ENCODE peak calls at places on chromosomes 16 and 17, in five cellular contexts. W is WTC11, L is IMR-90, Z is A549, G is SK-N-SH. S is an unnamed sample.
A peak's percentile ranks its signal among the peaks of the same experiment; 100 is the strongest.

GRCh38 chr17:19714542-19715411 is 1.6 kb downstream of the SLC47A2 start:
- DNase-seq in L (no peak), G (no peak), W (no peak), Z (no peak), S (no peak)

GRCh38 chr17:17885029-17885351 is 48.2 kb upstream of the SREBF1 start:
- DNase-seq in W (peak; percentile 47), Z (no peak), G (no peak), L (no peak), S (no peak)

GRCh38 chr17:260031-260791 is 78.8 kb upstream of the DOC2B start:
- DNase-seq in L (no peak), G (no peak), Z (no peak), W (peak; percentile 31), S (peak; percentile 64)

GRCh38 chr16:68265078-68265925 is 976 bp downstream of the SLC7A6 start:
- DNase-seq in L (peak; percentile 69), G (peak; percentile 56), Z (peak; percentile 84), W (peak; percentile 25), S (no peak)

GRCh38 chr17:27968206-27968732 is 74.2 kb upstream of the NLK start:
- DNase-seq in G (peak; percentile 32), L (no peak), W (no peak), Z (no peak), S (no peak)

GRCh38 chr16:57775661-57776469 is 26.4 kb downstream of the KIFC3 start:
- DNase-seq in W (peak; percentile 92), G (peak; percentile 58), L (no peak), Z (no peak), S (peak; percentile 84)

GRCh38 chr16:6081320-6081976 is 983.9 kb upstream of the EEF2KMT start:
- DNase-seq in Z (peak; percentile 7), W (peak; percentile 9), L (no peak), G (peak; percentile 57), S (peak; percentile 15)

GRCh38 chr16:86222541-86222940 is 287.8 kb upstream of the FOXF1 start:
- DNase-seq in Z (no peak), L (peak; percentile 84), W (no peak), G (no peak), S (no peak)

GRCh38 chr16:85928411-85928820 is 29.5 kb downstream of the IRF8 start:
- DNase-seq in Z (no peak), W (no peak), G (no peak), L (peak; percentile 10), S (no peak)

GRCh38 chr17:6753006-6753445 is 2.8 kb upstream of the XAF1 start:
- DNase-seq in Z (no peak), G (no peak), L (peak; percentile 77), W (peak; percentile 29), S (no peak)

GRCh38 chr17:35243459-35244204 is 760 bp downstream of the SLFN5 start:
- DNase-seq in Z (peak; percentile 40), G (peak; percentile 12), W (peak; percentile 27), L (peak; percentile 69), S (peak; percentile 58)

GRCh38 chr17:55089955-55090573 is 121.5 kb downstream of the STXBP4 start:
- DNase-seq in Z (peak; percentile 8), G (no peak), W (no peak), L (peak; percentile 18), S (no peak)

GRCh38 chr16:2487903-2488531 is 13.1 kb downstream of the TBC1D24 start:
- DNase-seq in L (no peak), Z (no peak), W (no peak), G (peak; percentile 65), S (no peak)

GRCh38 chr17:12813680-12814079 is 24.4 kb downstream of the ARHGAP44 start:
- DNase-seq in W (no peak), L (no peak), G (no peak), Z (no peak), S (no peak)

GRCh38 chr16:2142942-2143868 is 5.2 kb upstream of the RAB26 start:
- DNase-seq in Z (no peak), L (no peak), G (no peak), W (no peak), S (no peak)

GRCh38 chr17:34412965-34413441 is 50.0 kb upstream of the CCL1 start:
- DNase-seq in G (no peak), L (peak; percentile 22), Z (no peak), W (no peak), S (no peak)

GRCh38 chr17:55575058-55575606 is 63.9 kb upstream of the SMIM36 start:
- DNase-seq in Z (no peak), L (no peak), G (no peak), W (no peak), S (no peak)

GRCh38 chr17:35046740-35047283 is 16.7 kb downstream of the RFFL start:
- DNase-seq in W (no peak), G (peak; percentile 54), L (peak; percentile 47), Z (no peak), S (no peak)

GRCh38 chr17:81040791-81041337 is 5.9 kb downstream of the BAIAP2 start:
- DNase-seq in L (no peak), G (peak; percentile 77), Z (peak; percentile 77), W (peak; percentile 72), S (no peak)

GRCh38 chr16:3581392-3581791 is 4.2 kb upstream of the NLRC3 start:
- DNase-seq in G (no peak), L (no peak), Z (no peak), W (no peak), S (no peak)

GRCh38 chr17:76645481-76645880 is 1.9 kb upstream of the ST6GALNAC1 start:
- DNase-seq in W (no peak), Z (no peak), L (no peak), G (no peak), S (no peak)

GRCh38 chr16:12502671-12503070 is 301.0 kb downstream of the CPPED1 start:
- DNase-seq in Z (no peak), L (no peak), G (no peak), W (no peak), S (no peak)

GRCh38 chr17:57649191-57649590 is 95.9 kb downstream of the CCDC182 start:
- DNase-seq in W (no peak), G (no peak), Z (no peak), L (no peak), S (no peak)

GRCh38 chr17:77724876-77725615 is 233.5 kb upstream of the TNRC6C start:
- DNase-seq in Z (no peak), W (no peak), L (no peak), G (no peak), S (no peak)

GRCh38 chr17:6927290-6927844 is 68.5 kb upstream of the ALOX12 start:
- DNase-seq in G (no peak), L (peak; percentile 61), W (no peak), Z (no peak), S (no peak)

GRCh38 chr16:87441886-87442580 is 49.9 kb downstream of the MAP1LC3B start:
- DNase-seq in W (no peak), L (peak; percentile 70), Z (no peak), G (no peak), S (no peak)

GRCh38 chr17:47219621-47220475 is 10.7 kb downstream of the MYL4 start:
- DNase-seq in Z (no peak), W (no peak), G (no peak), L (no peak), S (no peak)

DNA sequence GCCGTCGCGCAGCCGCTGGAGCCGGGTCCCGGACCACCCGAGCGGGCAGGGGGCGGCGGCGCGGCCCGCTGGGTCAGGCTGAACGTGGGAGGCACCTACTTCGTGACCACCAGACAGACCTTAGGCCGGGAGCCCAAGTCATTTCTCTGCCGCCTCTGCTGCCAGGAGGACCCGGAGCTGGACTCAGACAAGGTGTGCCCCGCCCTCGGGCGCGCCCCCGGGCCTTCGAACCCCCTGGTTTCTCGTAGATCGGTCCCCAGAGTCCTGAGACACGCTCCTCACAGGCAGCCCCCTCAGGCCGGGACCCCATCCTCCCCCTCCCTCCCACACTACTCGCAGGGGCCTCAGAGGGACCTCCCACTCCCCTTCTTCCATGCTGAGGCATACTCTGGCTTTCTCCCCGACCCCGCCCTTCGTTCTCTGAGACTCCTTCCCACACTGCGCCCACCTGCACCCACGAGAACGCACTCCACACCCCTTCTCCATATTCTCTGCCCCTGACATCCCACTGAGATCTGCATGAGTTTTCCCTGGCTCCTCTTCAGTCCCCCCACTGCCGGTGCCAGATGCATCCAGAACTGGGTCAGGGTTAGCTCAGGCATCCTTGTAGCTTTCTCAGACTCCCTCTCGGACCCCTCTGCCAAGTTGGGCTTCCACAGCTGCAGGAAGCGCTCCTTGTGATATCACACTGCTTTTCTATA is 523 bp downstream of the KCTD2 start:
- DNase-seq in Z (no peak), L (no peak), G (no peak), W (peak; percentile 44), S (no peak)
- TF ChIP-seq USF2 in Z (no peak), L (no peak), G (no peak), W (no peak), S (no peak)

GRCh38 chr16:79093554-79093967 is 507.0 kb downstream of the MAF start:
- DNase-seq in Z (no peak), W (no peak), L (no peak), G (no peak), S (no peak)
- TF ChIP-seq USF2 in Z (no peak), W (no peak), L (no peak), G (no peak), S (no peak)

DNA sequence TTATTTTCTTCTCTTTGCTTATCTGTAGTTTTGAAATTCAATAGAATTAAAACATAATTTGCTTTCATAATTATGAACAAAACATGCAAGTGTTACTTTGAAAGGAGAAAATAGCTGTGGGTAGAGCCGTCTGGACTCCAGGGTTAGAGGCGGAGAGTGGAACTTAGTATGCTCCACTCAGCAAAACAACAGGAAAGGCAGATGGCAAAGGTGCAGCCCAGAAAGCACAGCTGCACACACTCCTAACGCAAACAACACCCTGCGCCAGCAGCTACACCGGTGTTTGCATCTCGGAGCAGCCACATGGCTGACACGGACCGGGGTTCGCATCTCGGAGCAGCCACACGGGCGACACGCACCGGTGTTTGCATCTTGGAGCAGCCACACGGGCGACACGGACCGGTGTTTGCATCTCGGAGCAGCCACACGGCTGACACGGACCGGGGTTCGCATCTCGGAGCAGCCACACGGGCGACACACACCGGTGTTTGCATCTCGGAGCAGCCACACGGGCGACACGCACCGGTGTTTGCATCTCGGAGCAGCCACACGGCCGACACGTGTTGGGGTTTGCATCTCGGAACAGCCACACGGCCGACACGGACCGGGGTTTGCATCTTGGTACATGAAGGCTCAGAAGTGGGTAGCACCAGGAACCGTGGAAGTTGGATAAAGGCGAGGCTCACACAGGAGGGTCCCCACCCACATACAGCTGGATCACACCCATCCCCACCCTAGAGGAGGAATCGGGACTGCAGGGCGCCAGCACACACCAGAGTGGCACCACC is 12.1 kb upstream of the CAPN15 start:
- DNase-seq in G (no peak), W (no peak), L (no peak), Z (no peak), S (no peak)
- TF ChIP-seq USF2 in G (no peak), W (no peak), L (no peak), Z (no peak), S (no peak)

DNA sequence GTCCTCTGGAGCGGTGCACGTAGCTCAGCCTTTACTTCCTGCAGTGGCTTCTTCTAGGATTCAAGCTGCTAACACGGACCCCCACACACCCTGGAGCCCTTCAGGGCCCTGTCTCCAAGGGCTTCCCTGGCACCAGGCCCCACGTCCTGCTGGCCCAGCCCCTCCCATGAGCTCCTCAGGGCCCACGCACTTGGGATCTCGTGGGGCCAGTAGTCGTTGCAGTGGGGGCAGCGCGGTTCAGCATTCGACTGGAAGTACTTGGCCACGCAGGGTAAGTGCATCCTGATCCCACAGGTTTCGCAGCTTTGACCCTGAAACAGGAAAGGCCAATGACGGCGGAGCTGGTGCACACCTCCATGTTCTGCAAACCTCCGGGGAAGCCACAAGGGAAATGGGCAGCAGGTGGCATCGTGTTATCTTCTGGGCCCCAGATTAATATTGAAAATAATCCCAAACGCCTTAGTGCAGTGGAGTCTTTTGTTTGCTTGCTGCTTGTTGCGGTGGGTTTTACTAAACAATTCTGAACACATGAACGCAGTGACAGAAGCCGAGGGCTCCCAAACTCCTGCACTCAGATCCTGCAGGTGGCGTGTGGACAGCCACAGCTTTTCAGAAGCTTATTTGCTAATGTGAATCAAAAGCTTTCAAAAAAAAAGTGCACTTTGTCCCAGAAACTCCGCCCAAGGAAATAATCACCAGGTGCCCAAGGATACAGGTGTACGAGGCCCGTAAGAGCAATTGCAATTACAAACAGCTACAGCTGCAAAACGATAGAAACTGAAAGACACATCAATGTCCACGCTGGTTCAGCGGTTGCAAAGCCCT is 22.4 kb downstream of the KDM8 start:
- DNase-seq in L (no peak), G (no peak), W (no peak), Z (no peak), S (no peak)
- TF ChIP-seq USF2 in L (no peak), G (no peak), W (no peak), Z (no peak), S (no peak)